ENCODE peak calls at places on chromosomes 2 and 18, in four cellular contexts. H, U, I and L are unnamed samples.

GRCh38 chr2:45119855-45120254 is 110.6 kb upstream of the SIX2 start:
- DNase-seq in H (no peak), U (peak; percentile 92), I (no peak), L (no peak)

GRCh38 chr2:172783091-172783898 is 47.6 kb downstream of the RAPGEF4 start:
- DNase-seq in I (no peak), H (no peak), U (peak; percentile 43), L (no peak)

GRCh38 chr2:227241005-227241404 is 76.6 kb downstream of the COL4A3 start:
- DNase-seq in U (no peak), I (no peak), H (no peak), L (no peak)

GRCh38 chr2:197075754-197076337 is 149.3 kb upstream of the PGAP1 start:
- DNase-seq in U (no peak), I (no peak), H (no peak), L (no peak)

GRCh38 chr18:64337673-64338072 is 188.8 kb upstream of the LINC00305 start:
- DNase-seq in H (no peak), I (no peak), U (no peak), L (no peak)

GRCh38 chr2:688504-689076 is 11.4 kb upstream of the TMEM18 start:
- DNase-seq in I (no peak), U (no peak), H (no peak), L (no peak)

GRCh38 chr2:72367530-72368225 is 220.0 kb upstream of the CYP26B1 start:
- DNase-seq in H (peak; percentile 56), I (no peak), U (peak; percentile 99), L (no peak)

GRCh38 chr18:69580107-69580506 is 179.4 kb downstream of the DOK6 start:
- DNase-seq in I (no peak), U (no peak), H (no peak), L (peak; percentile 20)

GRCh38 chr18:66159451-66159850 is 408.6 kb downstream of the CDH7 start:
- DNase-seq in I (no peak), U (no peak), H (no peak), L (no peak)

GRCh38 chr2:128621074-128621473 is 302.4 kb upstream of the HS6ST1 start:
- DNase-seq in H (no peak), I (no peak), U (no peak), L (no peak)

GRCh38 chr2:48107326-48107925 is 201.1 kb upstream of the FBXO11 start:
- DNase-seq in I (no peak), U (peak; percentile 52), H (no peak), L (no peak)

GRCh38 chr18:58605027-58606020 is 23.6 kb downstream of the ALPK2 start:
- DNase-seq in H (no peak), I (no peak), U (peak; percentile 57), L (peak; percentile 42)

GRCh38 chr18:13220326-13220991 is 1.9 kb downstream of the LDLRAD4 start:
- DNase-seq in I (no peak), H (no peak), U (no peak), L (no peak)

GRCh38 chr18:80104364-80104779 is 4.7 kb upstream of the ADNP2 start:
- DNase-seq in H (no peak), U (no peak), I (no peak), L (no peak)

GRCh38 chr2:98772531-98772930 is 41.6 kb upstream of the MGAT4A start:
- DNase-seq in I (no peak), H (no peak), U (no peak), L (no peak)

GRCh38 chr18:70195852-70196434 is 9.5 kb downstream of the RTTN start:
- DNase-seq in H (no peak), I (peak; percentile 35), U (no peak), L (peak; percentile 9)